ENCODE peak calls at places on chromosomes 12 and 14, in ten cellular contexts. R, S, Z, M, K, B, Y, C, T and G are unnamed samples.

GRCh38 chr14:95233702-95234241 is 76.4 kb upstream of the DICER1 start:
- DNase-seq in Y (no peak), T (no peak), M (no peak), S (peak; percentile 97), Z (peak; percentile 46), C (no peak), K (peak; percentile 40), B (no peak), R (no peak), G (no peak)

GRCh38 chr12:113105606-113106271 is 29.8 kb downstream of the RASAL1 start:
- DNase-seq in K (no peak), T (no peak), Z (no peak), C (no peak), M (no peak), R (no peak), Y (no peak), B (no peak), S (no peak), G (no peak)

GRCh38 chr12:76260390-76260748 is 87.8 kb downstream of the BBS10 start:
- DNase-seq in S (no peak), R (no peak), C (no peak), K (peak; percentile 54), Y (no peak), T (no peak), M (peak; percentile 48), B (no peak), Z (no peak), G (no peak)

GRCh38 chr14:71586131-71586893 is 345.9 kb upstream of the RGS6 start:
- DNase-seq in Y (no peak), S (no peak), K (peak; percentile 66), T (no peak), C (no peak), R (no peak), Z (no peak), B (no peak), M (no peak), G (no peak)

GRCh38 chr14:68704736-68705720 is 87.8 kb downstream of the ZFP36L1 start:
- DNase-seq in T (no peak), M (no peak), Y (no peak), B (no peak), S (no peak), Z (no peak), C (no peak), K (peak; percentile 42), R (no peak), G (no peak)

GRCh38 chr12:107992870-107993451 is 136.1 kb upstream of the WSCD2 start:
- DNase-seq in B (no peak), T (no peak), K (peak; percentile 40), C (no peak), S (peak; percentile 67), Z (no peak), R (no peak), Y (peak; percentile 56), M (peak; percentile 20), G (no peak)

GRCh38 chr12:62562892-62563291 is 96.3 kb downstream of the MON2 start:
- DNase-seq in Z (no peak), T (no peak), B (no peak), Y (no peak), S (no peak), M (no peak), C (no peak), K (peak; percentile 71), R (no peak), G (no peak)

GRCh38 chr12:102992297-102992696 is 34.8 kb downstream of the ASCL1 start:
- DNase-seq in T (no peak), B (no peak), M (no peak), Z (no peak), R (no peak), S (no peak), Y (no peak), C (no peak), K (no peak), G (no peak)

GRCh38 chr12:1587927-1588573 is 6.3 kb downstream of the FBXL14 start:
- DNase-seq in R (no peak), M (no peak), C (no peak), Z (no peak), T (no peak), Y (no peak), B (no peak), K (no peak), S (no peak), G (no peak)

GRCh38 chr14:56798447-56799326 is 11.6 kb downstream of the OTX2 start:
- DNase-seq in M (no peak), Y (no peak), C (no peak), S (no peak), T (no peak), B (no peak), Z (no peak), K (no peak), R (no peak), G (no peak)

GRCh38 chr14:89489796-89490506 is 72.9 kb upstream of the FOXN3 start:
- DNase-seq in B (no peak), R (no peak), C (no peak), Y (no peak), Z (no peak), K (peak; percentile 17), S (no peak), T (no peak), M (no peak), G (no peak)

GRCh38 chr14:77691259-77691658 is 16.6 kb downstream of the ALKBH1 start:
- DNase-seq in R (no peak), B (peak; percentile 46), Z (no peak), C (no peak), T (no peak), S (no peak), M (no peak), K (no peak), Y (no peak), G (no peak)

GRCh38 chr12:29883558-29883957 is 99.8 kb upstream of the TMTC1 start:
- DNase-seq in T (no peak), M (no peak), Z (no peak), Y (no peak), S (no peak), R (no peak), K (no peak), B (no peak), C (no peak), G (no peak)

GRCh38 chr14:66649515-66649914 is 141.6 kb downstream of the GPHN start:
- DNase-seq in T (no peak), K (no peak), Z (no peak), C (peak; percentile 20), Y (no peak), S (no peak), R (no peak), M (no peak), B (no peak), G (no peak)

GRCh38 chr12:121610239-121611149 is 15.8 kb upstream of the ORAI1 start:
- DNase-seq in Y (no peak), Z (no peak), C (no peak), S (no peak), K (peak; percentile 58), M (no peak), T (no peak), B (no peak), R (no peak), G (no peak)

GRCh38 chr12:52692253-52692652 is 11.1 kb downstream of the KRT77 start:
- DNase-seq in T (no peak), R (no peak), B (no peak), M (no peak), K (no peak), Z (no peak), C (no peak), Y (no peak), S (peak; percentile 51), G (no peak)

DNA sequence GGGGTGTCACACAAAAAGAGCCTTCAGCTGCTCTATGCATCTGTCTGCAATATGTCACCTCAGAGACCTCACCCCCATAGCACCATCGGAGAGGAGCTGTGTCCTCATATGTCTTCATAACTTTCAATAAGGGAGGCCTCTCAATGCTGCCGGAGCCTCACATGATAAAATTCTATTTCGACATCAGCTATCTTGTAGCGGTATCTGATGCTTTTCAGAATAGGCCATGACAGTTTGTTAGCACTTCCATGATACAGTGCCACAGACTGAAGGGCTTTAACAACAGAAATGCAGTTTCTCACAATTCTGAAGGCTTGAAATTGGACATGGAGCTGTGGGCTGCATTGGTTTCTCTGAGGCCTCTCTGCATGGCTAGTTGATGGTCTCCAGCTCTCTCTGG is 124.9 kb upstream of the PZP start:
- DNase-seq in T (no peak), R (no peak), Y (no peak), S (no peak), K (no peak), B (no peak), C (no peak), M (no peak), Z (no peak), G (no peak)
- H3K27ac ChIP-seq in T (no peak overlapping the region), R (no peak overlapping the region), Y (no peak overlapping the region), S (no peak overlapping the region), K (no peak overlapping the region), B (no peak overlapping the region), C (no peak overlapping the region), M (no peak overlapping the region), Z (no peak overlapping the region), G (no peak overlapping the region)

DNA sequence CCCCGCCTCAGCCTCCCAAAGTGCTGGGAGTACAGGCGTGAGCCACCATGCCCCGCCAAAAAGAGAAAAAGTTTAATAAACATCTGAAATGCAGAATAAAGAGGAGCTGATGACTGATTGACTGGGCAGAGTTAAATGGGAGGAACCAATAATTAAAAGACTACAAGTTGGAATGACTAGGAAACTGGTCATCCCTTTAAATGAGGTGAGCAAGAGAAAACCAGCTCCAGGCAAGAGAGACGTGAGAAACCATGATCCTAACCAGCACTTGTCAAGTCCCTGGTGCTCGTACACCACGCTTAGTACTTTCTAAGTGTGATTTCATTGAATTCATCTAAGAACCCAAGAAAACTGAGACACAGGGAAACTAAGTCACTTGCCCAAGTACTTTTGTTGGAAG is 47.9 kb downstream of the MAP1LC3B2 start:
- DNase-seq in Y (no peak), B (no peak), M (no peak), S (no peak), K (no peak), C (no peak), Z (no peak), T (no peak), R (no peak), G (no peak)
- H3K4me1 ChIP-seq in Y (peaks cover 39% of the 10 kb centered on the region), B (peaks cover 17% of the 10 kb centered on the region), M (peaks cover 2% of the 10 kb centered on the region), S (no peaks in the 10 kb centered on the region), K (no peaks in the 10 kb centered on the region), C (no peaks in the 10 kb centered on the region), Z (no peaks in the 10 kb centered on the region), T (peaks cover 8% of the 10 kb centered on the region), R (peaks cover 3% of the 10 kb centered on the region), G (no peaks in the 10 kb centered on the region)

DNA sequence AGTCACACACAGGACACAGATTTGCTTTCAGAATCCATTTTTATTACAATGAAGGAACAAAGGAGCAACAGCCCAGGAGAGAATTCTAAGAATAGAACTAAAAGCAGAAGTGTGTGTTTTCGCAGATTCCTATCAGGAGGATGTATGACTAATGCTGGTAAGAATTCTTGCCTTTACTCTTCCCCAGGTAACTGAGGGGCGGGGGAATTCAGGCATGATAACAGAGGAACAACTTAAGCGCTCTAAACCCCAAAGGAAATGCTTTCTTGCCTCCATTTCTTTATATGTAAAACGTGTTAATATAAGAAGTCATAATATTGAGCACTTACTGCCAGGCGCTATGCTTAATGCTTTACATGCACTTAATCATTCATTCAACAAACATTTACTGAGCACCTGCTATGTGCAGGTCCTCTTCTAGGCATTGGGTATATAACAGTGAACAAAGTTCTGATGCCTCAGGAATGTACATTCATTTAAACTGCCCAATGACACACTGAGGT is 4.5 kb downstream of the HCAR1 start:
- DNase-seq in Z (no peak), T (no peak), K (no peak), C (no peak), S (peak; percentile 61), M (peak; percentile 75), Y (peak; percentile 22), B (peak; percentile 46), R (no peak), G (no peak)
- H3K27ac ChIP-seq in Z (no peak overlapping the region), T (peak overlapping the region; percentile 74), K (no peak overlapping the region), C (no peak overlapping the region), S (no peak overlapping the region), M (peak overlapping the region; percentile 69), Y (peak overlapping the region; percentile 65), B (peak overlapping the region; percentile 18), R (no peak overlapping the region), G (no peak overlapping the region)

GRCh38 chr14:99011385-99011784 is 260.6 kb downstream of the BCL11B start:
- DNase-seq in Y (no peak), B (no peak), S (no peak), R (no peak), K (no peak), C (no peak), T (no peak), Z (no peak), M (no peak), G (no peak)
- H3K4me1 ChIP-seq in Y (no peaks in the 10 kb centered on the region), B (no peaks in the 10 kb centered on the region), S (no peaks in the 10 kb centered on the region), R (no peaks in the 10 kb centered on the region), K (no peaks in the 10 kb centered on the region), C (no peaks in the 10 kb centered on the region), T (no peaks in the 10 kb centered on the region), Z (no peaks in the 10 kb centered on the region), M (no peaks in the 10 kb centered on the region), G (peaks cover 9% of the 10 kb centered on the region)